ENCODE peak calls at places on chromosomes 6 and 20, in eight cellular contexts. W is GM23248; U is mucosa of descending colon; X is stimulated activated CD4-positive, alpha-beta T cell treated with anti-CD3 and anti-CD28 coated beads, Interleukin-1b, Interleukin-23, amount 100 ng/mL, for 4 hours; S is ELF-1; F is activated B cell treated with CpG ODN at 0.5 μM for 24 hours; T is fibroblast of gingiva; B is AML-193. Z is an unnamed sample.

GRCh38 chr20:54257090-54257816 is 49.4 kb downstream of the PFDN4 start:
- DNase-seq in W (peak; percentile 84), U (no peak), X (no peak), S (peak; percentile 15), F (no peak), T (peak; percentile 90), B (no peak), Z (no peak)

GRCh38 chr6:144936764-144937163 is 651.6 kb downstream of the UTRN start:
- DNase-seq in W (peak; percentile 63), U (no peak), X (no peak), S (no peak), F (no peak), T (peak; percentile 25), B (no peak), Z (no peak)

GRCh38 chr20:59002874-59003399 is 4.1 kb downstream of the CTSZ start:
- DNase-seq in W (no peak), U (no peak), X (no peak), S (no peak), F (no peak), T (no peak), B (no peak), Z (no peak)

GRCh38 chr20:35731469-35731788 is 10.6 kb downstream of the RBM39 start:
- DNase-seq in W (no peak), U (no peak), X (no peak), S (no peak), F (no peak), T (no peak), B (no peak), Z (no peak)

GRCh38 chr6:84492246-84493135 is 265.0 kb upstream of the CEP162 start:
- DNase-seq in W (no peak), U (no peak), X (no peak), S (no peak), F (no peak), T (no peak), B (no peak), Z (no peak)

GRCh38 chr6:170292111-170292777 is 1.4 kb upstream of the DLL1 start:
- DNase-seq in W (peak; percentile 35), U (no peak), X (no peak), S (peak; percentile 85), F (no peak), T (no peak), B (no peak), Z (no peak)

GRCh38 chr20:53080969-53081871 is 109.1 kb downstream of the TSHZ2 start:
- DNase-seq in W (peak; percentile 38), U (no peak), X (no peak), S (no peak), F (no peak), T (no peak), B (no peak), Z (no peak)

GRCh38 chr6:14797875-14798593 is 447.8 kb upstream of the JARID2 start:
- DNase-seq in W (peak; percentile 9), U (no peak), X (no peak), S (no peak), F (no peak), T (no peak), B (no peak), Z (no peak)

GRCh38 chr6:32551410-32551809 is 21.3 kb upstream of the HLA-DRB5 start:
- DNase-seq in W (no peak), U (no peak), X (no peak), S (no peak), F (no peak), T (no peak), B (no peak), Z (no peak)

GRCh38 chr20:57866250-57867106 is 156.7 kb upstream of the PMEPA1 start:
- DNase-seq in W (no peak), U (no peak), X (no peak), S (no peak), F (no peak), T (no peak), B (no peak), Z (no peak)

GRCh38 chr20:12023169-12023795 is 105.6 kb downstream of the BTBD3 start:
- DNase-seq in W (no peak), U (no peak), X (no peak), S (no peak), F (no peak), T (no peak), B (no peak), Z (peak; percentile 76)

GRCh38 chr20:63272105-63273078 is at the start of gene ARFGAP1:
- DNase-seq in W (peak; percentile 97), U (peak; percentile 92), X (peak; percentile 85), S (peak; percentile 93), F (peak; percentile 94), T (peak; percentile 87), B (peak; percentile 77), Z (peak; percentile 66)

GRCh38 chr20:53959849-53960585 is 110.4 kb downstream of the BCAS1 start:
- DNase-seq in W (peak; percentile 79), U (no peak), X (no peak), S (no peak), F (no peak), T (peak; percentile 54), B (no peak), Z (peak; percentile 14)

GRCh38 chr6:37047421-37047931 is 42.0 kb downstream of the FGD2 start:
- DNase-seq in W (no peak), U (peak; percentile 18), X (no peak), S (no peak), F (no peak), T (no peak), B (no peak), Z (peak; percentile 14)

GRCh38 chr20:38604873-38605303 is 3.3 kb downstream of the ARHGAP40 start:
- DNase-seq in W (peak; percentile 21), U (no peak), X (no peak), S (peak; percentile 79), F (no peak), T (no peak), B (no peak), Z (no peak)

GRCh38 chr6:108736832-108737231 is 111.4 kb upstream of the ARMC2 start:
- DNase-seq in W (peak; percentile 82), U (no peak), X (no peak), S (peak; percentile 69), F (no peak), T (peak; percentile 44), B (no peak), Z (peak; percentile 46)